ENCODE peak calls at places on chromosomes 12 and 14, in eight cellular contexts. One of them, this sample, is unnamed.

GRCh38 chr12:123270380-123271181 is 1.1 kb downstream of the CDK2AP1 start:
- DNase-seq in SK-N-SH: peak; percentile 57
- DNase-seq in GM23248: peak; percentile 72
- DNase-seq in GM23338: peak; percentile 34
- DNase-seq in PC-3: no peak
- DNase-seq in neural progenitor cell: peak; percentile 42
- DNase-seq in hepatocyte: peak; percentile 39
- DNase-seq in HCT116: no peak
- DNase-seq in this sample: no peak

GRCh38 chr14:70213721-70214282 is 25.1 kb upstream of the SLC8A3 start:
- DNase-seq in GM23248: no peak
- DNase-seq in PC-3: no peak
- DNase-seq in neural progenitor cell: no peak
- DNase-seq in GM23338: no peak
- DNase-seq in SK-N-SH: no peak
- DNase-seq in hepatocyte: no peak
- DNase-seq in HCT116: no peak
- DNase-seq in this sample: no peak

GRCh38 chr12:32650508-32650907 is 28.6 kb upstream of the DNM1L start:
- DNase-seq in neural progenitor cell: no peak
- DNase-seq in HCT116: no peak
- DNase-seq in hepatocyte: no peak
- DNase-seq in PC-3: peak; percentile 70
- DNase-seq in SK-N-SH: no peak
- DNase-seq in GM23338: no peak
- DNase-seq in GM23248: no peak
- DNase-seq in this sample: no peak

GRCh38 chr12:59077153-59077930 is 157.0 kb upstream of the LRIG3 start:
- DNase-seq in GM23248: peak; percentile 22
- DNase-seq in hepatocyte: peak; percentile 40
- DNase-seq in neural progenitor cell: peak; percentile 30
- DNase-seq in HCT116: no peak
- DNase-seq in PC-3: no peak
- DNase-seq in SK-N-SH: no peak
- DNase-seq in GM23338: no peak
- DNase-seq in this sample: no peak

GRCh38 chr14:101461891-101462290 is 99.4 kb upstream of the DIO3 start:
- DNase-seq in PC-3: no peak
- DNase-seq in HCT116: no peak
- DNase-seq in neural progenitor cell: no peak
- DNase-seq in GM23338: no peak
- DNase-seq in SK-N-SH: no peak
- DNase-seq in GM23248: no peak
- DNase-seq in hepatocyte: no peak
- DNase-seq in this sample: no peak

GRCh38 chr14:81429028-81429427 is 28.9 kb upstream of the STON2 start:
- DNase-seq in GM23338: no peak
- DNase-seq in SK-N-SH: no peak
- DNase-seq in neural progenitor cell: no peak
- DNase-seq in HCT116: no peak
- DNase-seq in PC-3: no peak
- DNase-seq in GM23248: no peak
- DNase-seq in hepatocyte: no peak
- DNase-seq in this sample: no peak

GRCh38 chr12:89183985-89184435 is 168.3 kb downstream of the DUSP6 start:
- DNase-seq in GM23338: no peak
- DNase-seq in SK-N-SH: no peak
- DNase-seq in HCT116: no peak
- DNase-seq in PC-3: peak; percentile 35
- DNase-seq in hepatocyte: peak; percentile 38
- DNase-seq in GM23248: peak; percentile 92
- DNase-seq in neural progenitor cell: no peak
- DNase-seq in this sample: no peak

GRCh38 chr12:131934535-131934934 is 5.5 kb downstream of the PUS1 start:
- DNase-seq in GM23338: no peak
- DNase-seq in HCT116: no peak
- DNase-seq in neural progenitor cell: no peak
- DNase-seq in PC-3: no peak
- DNase-seq in SK-N-SH: no peak
- DNase-seq in GM23248: no peak
- DNase-seq in hepatocyte: no peak
- DNase-seq in this sample: no peak

GRCh38 chr12:93322784-93323183 is 54.9 kb upstream of the NUDT4 start:
- DNase-seq in HCT116: no peak
- DNase-seq in hepatocyte: no peak
- DNase-seq in GM23338: no peak
- DNase-seq in GM23248: peak; percentile 64
- DNase-seq in PC-3: peak; percentile 80
- DNase-seq in SK-N-SH: no peak
- DNase-seq in neural progenitor cell: no peak
- DNase-seq in this sample: peak; percentile 37

DNA sequence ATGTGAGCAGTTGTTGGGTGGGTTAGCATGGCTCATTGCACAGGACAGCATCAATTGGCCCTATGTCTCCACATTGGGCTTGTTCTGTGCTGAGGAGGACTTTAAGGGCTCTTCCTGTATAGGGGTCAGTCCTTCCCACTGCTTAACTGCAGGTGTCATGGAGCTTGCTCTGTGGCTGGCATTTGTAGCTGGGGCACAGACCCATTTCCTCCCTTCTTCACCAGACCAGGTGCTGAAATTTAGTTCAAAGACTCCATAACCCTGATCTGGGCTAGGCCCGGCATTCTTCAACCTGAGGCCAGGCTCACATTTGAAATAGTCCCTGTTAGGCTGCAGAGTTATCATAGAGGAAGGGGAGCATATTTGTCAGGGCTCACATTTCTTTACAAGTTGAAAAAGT is 12.8 kb downstream of the CHST11 start:
- DNase-seq in SK-N-SH: no peak
- DNase-seq in PC-3: no peak
- DNase-seq in HCT116: no peak
- DNase-seq in hepatocyte: no peak
- DNase-seq in GM23338: no peak
- DNase-seq in GM23248: no peak
- DNase-seq in neural progenitor cell: no peak
- DNase-seq in this sample: no peak
- H3K4me1 ChIP-seq in SK-N-SH: no peaks in the 10 kb centered on the region
- H3K4me1 ChIP-seq in PC-3: no peaks in the 10 kb centered on the region
- H3K4me1 ChIP-seq in HCT116: peaks cover 3% of the 10 kb centered on the region
- H3K4me1 ChIP-seq in hepatocyte: no peaks in the 10 kb centered on the region
- H3K4me1 ChIP-seq in GM23338: peaks cover 15% of the 10 kb centered on the region
- H3K4me1 ChIP-seq in GM23248: no peaks in the 10 kb centered on the region
- H3K4me1 ChIP-seq in neural progenitor cell: peaks cover 17% of the 10 kb centered on the region
- H3K4me1 ChIP-seq in this sample: peaks cover 38% of the 10 kb centered on the region

GRCh38 chr12:53004178-53004577 is 2.1 kb upstream of the EIF4B start:
- DNase-seq in hepatocyte: no peak
- DNase-seq in PC-3: peak; percentile 66
- DNase-seq in HCT116: no peak
- DNase-seq in GM23248: peak; percentile 45
- DNase-seq in GM23338: peak; percentile 65
- DNase-seq in SK-N-SH: no peak
- DNase-seq in neural progenitor cell: peak; percentile 56
- DNase-seq in this sample: no peak

GRCh38 chr12:53005986-53006809 is at the start of gene EIF4B:
- DNase-seq in hepatocyte: peak; percentile 100
- DNase-seq in neural progenitor cell: peak; percentile 100
- DNase-seq in SK-N-SH: peak; percentile 95
- DNase-seq in GM23248: peak; percentile 100
- DNase-seq in PC-3: peak; percentile 99
- DNase-seq in HCT116: peak; percentile 99
- DNase-seq in GM23338: peak; percentile 100
- DNase-seq in this sample: peak; percentile 100

GRCh38 chr12:53006810-53007742 is 820 bp downstream of the EIF4B start:
- DNase-seq in GM23248: peak; percentile 86
- DNase-seq in hepatocyte: peak; percentile 92
- DNase-seq in SK-N-SH: peak; percentile 84
- DNase-seq in neural progenitor cell: peak; percentile 88
- DNase-seq in GM23338: peak; percentile 89
- DNase-seq in PC-3: peak; percentile 72
- DNase-seq in HCT116: peak; percentile 34
- DNase-seq in this sample: peak; percentile 83

GRCh38 chr12:53004582-53004981 is 1.7 kb upstream of the EIF4B start:
- DNase-seq in PC-3: no peak
- DNase-seq in hepatocyte: peak; percentile 39
- DNase-seq in SK-N-SH: no peak
- DNase-seq in GM23248: peak; percentile 25
- DNase-seq in HCT116: no peak
- DNase-seq in GM23338: peak; percentile 49
- DNase-seq in neural progenitor cell: peak; percentile 56
- DNase-seq in this sample: no peak

GRCh38 chr12:53005215-53005985 is 856 bp upstream of the EIF4B start:
- DNase-seq in GM23248: peak; percentile 34
- DNase-seq in PC-3: no peak
- DNase-seq in GM23338: peak; percentile 34
- DNase-seq in neural progenitor cell: peak; percentile 65
- DNase-seq in SK-N-SH: peak; percentile 30
- DNase-seq in HCT116: no peak
- DNase-seq in hepatocyte: peak; percentile 23
- DNase-seq in this sample: no peak
- TF ChIP-seq EZH2phosphoT487 in GM23248: no peak
- TF ChIP-seq EZH2phosphoT487 in PC-3: no peak
- TF ChIP-seq EZH2phosphoT487 in GM23338: no peak
- TF ChIP-seq EZH2phosphoT487 in neural progenitor cell: no peak
- TF ChIP-seq EZH2phosphoT487 in SK-N-SH: no peak
- TF ChIP-seq EZH2phosphoT487 in HCT116: no peak
- TF ChIP-seq EZH2phosphoT487 in hepatocyte: no peak
- TF ChIP-seq EZH2phosphoT487 in this sample: no peak

DNA sequence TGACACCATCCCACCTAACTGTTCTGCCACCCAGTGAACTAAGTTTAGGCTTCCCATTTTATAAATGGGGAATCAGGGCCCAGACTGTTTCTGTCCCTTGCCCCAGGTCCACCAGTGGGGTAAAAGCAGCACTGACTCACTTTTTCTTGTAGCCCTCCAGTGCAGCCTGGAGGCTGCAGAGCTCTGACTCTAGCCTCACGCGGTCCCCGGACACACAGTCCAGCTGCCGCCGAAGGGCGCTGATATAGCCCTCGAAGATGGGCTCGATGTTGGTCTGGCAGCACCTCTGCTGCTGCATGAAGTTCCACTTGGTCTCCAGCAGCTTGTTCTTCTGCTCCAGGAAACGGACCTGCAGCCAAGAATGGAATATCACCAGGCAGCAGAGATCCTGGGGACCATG is 2.6 kb downstream of the KRT82 start:
- DNase-seq in PC-3: no peak
- DNase-seq in HCT116: no peak
- DNase-seq in neural progenitor cell: no peak
- DNase-seq in hepatocyte: no peak
- DNase-seq in SK-N-SH: no peak
- DNase-seq in GM23338: no peak
- DNase-seq in GM23248: no peak
- DNase-seq in this sample: no peak
- H3K27me3 ChIP-seq in PC-3: no peaks in the 10 kb centered on the region
- H3K27me3 ChIP-seq in HCT116: no peaks in the 10 kb centered on the region
- H3K27me3 ChIP-seq in neural progenitor cell: no peaks in the 10 kb centered on the region
- H3K27me3 ChIP-seq in hepatocyte: no peaks in the 10 kb centered on the region
- H3K27me3 ChIP-seq in SK-N-SH: peaks cover 31% of the 10 kb centered on the region
- H3K27me3 ChIP-seq in GM23338: no peaks in the 10 kb centered on the region
- H3K27me3 ChIP-seq in GM23248: peaks cover under 1% of the 10 kb centered on the region
- H3K27me3 ChIP-seq in this sample: peaks cover 82% of the 10 kb centered on the region

GRCh38 chr12:110670161-110670701 is 18.7 kb downstream of the HVCN1 start:
- DNase-seq in GM23338: no peak
- DNase-seq in GM23248: no peak
- DNase-seq in SK-N-SH: no peak
- DNase-seq in HCT116: no peak
- DNase-seq in hepatocyte: no peak
- DNase-seq in PC-3: no peak
- DNase-seq in neural progenitor cell: no peak
- DNase-seq in this sample: peak; percentile 82
- H3K4me1 ChIP-seq in GM23338: peaks cover 4% of the 10 kb centered on the region
- H3K4me1 ChIP-seq in GM23248: no peaks in the 10 kb centered on the region
- H3K4me1 ChIP-seq in SK-N-SH: no peaks in the 10 kb centered on the region
- H3K4me1 ChIP-seq in HCT116: no peaks in the 10 kb centered on the region
- H3K4me1 ChIP-seq in hepatocyte: no peaks in the 10 kb centered on the region
- H3K4me1 ChIP-seq in PC-3: no peaks in the 10 kb centered on the region
- H3K4me1 ChIP-seq in neural progenitor cell: no peaks in the 10 kb centered on the region
- H3K4me1 ChIP-seq in this sample: peaks cover 50% of the 10 kb centered on the region

GRCh38 chr14:79659995-79660975 is 551.0 kb downstream of the DIO2 start:
- DNase-seq in HCT116: no peak
- DNase-seq in SK-N-SH: no peak
- DNase-seq in PC-3: no peak
- DNase-seq in neural progenitor cell: no peak
- DNase-seq in hepatocyte: no peak
- DNase-seq in GM23248: no peak
- DNase-seq in GM23338: no peak
- DNase-seq in this sample: no peak
- TF ChIP-seq EZH2phosphoT487 in HCT116: no peak
- TF ChIP-seq EZH2phosphoT487 in SK-N-SH: no peak
- TF ChIP-seq EZH2phosphoT487 in PC-3: no peak
- TF ChIP-seq EZH2phosphoT487 in neural progenitor cell: no peak
- TF ChIP-seq EZH2phosphoT487 in hepatocyte: no peak
- TF ChIP-seq EZH2phosphoT487 in GM23248: no peak
- TF ChIP-seq EZH2phosphoT487 in GM23338: no peak
- TF ChIP-seq EZH2phosphoT487 in this sample: no peak